ENCODE peak calls at places on chromosomes 12 and 14, in six cellular contexts. S is left ventricle myocardium inferior, T is hepatocyte, O is ascending aorta, V is stomach, N is thoracic aorta. F is an unnamed sample.

GRCh38 chr12:67271976-67272375 is 2.8 kb downstream of the CAND1 start:
- DNase-seq in S (no peak), V (no peak), O (no peak), T (no peak), N (no peak), F (no peak)

GRCh38 chr14:55715889-55716288 is 135.9 kb downstream of the KTN1 start:
- DNase-seq in V (no peak), S (no peak), O (no peak), T (peak; percentile 13), N (no peak), F (no peak)

GRCh38 chr12:111362687-111363475 is 6.0 kb downstream of the PHETA1 start:
- DNase-seq in V (no peak), N (no peak), T (no peak), O (no peak), S (no peak), F (no peak)

GRCh38 chr14:62710811-62711210 is 334.4 kb downstream of the KCNH5 start:
- DNase-seq in S (no peak), T (no peak), V (no peak), N (no peak), O (no peak), F (no peak)

GRCh38 chr14:103132381-103133212 is 9.3 kb downstream of the TNFAIP2 start:
- DNase-seq in T (no peak), O (no peak), N (no peak), V (no peak), S (no peak), F (no peak)

GRCh38 chr12:121465921-121466799 is 66.2 kb downstream of the RNF34 start:
- DNase-seq in V (peak; percentile 29), S (no peak), T (peak; percentile 50), O (no peak), N (no peak), F (peak; percentile 65)

GRCh38 chr12:132190012-132190755 is 45.9 kb downstream of the NOC4L start:
- DNase-seq in N (no peak), S (no peak), T (peak; percentile 54), O (no peak), V (no peak), F (no peak)

GRCh38 chr12:56150563-56150962 is 1.8 kb upstream of the MYL6B start:
- DNase-seq in V (no peak), N (no peak), S (no peak), O (no peak), T (no peak), F (no peak)

GRCh38 chr12:69091447-69092022 is 147.8 kb upstream of the CPSF6 start:
- DNase-seq in O (no peak), T (no peak), N (no peak), S (no peak), V (no peak), F (no peak)

GRCh38 chr14:103067231-103067954 is 10.0 kb upstream of the CDC42BPB start:
- DNase-seq in S (no peak), V (no peak), T (no peak), N (no peak), O (no peak), F (no peak)

GRCh38 chr12:62930546-62931425 is 4.2 kb downstream of the PPM1H start:
- DNase-seq in N (no peak), T (no peak), V (no peak), S (no peak), O (no peak), F (no peak)

GRCh38 chr14:32594766-32595165 is 265.7 kb downstream of the AKAP6 start:
- DNase-seq in O (no peak), V (no peak), N (no peak), S (no peak), T (no peak), F (no peak)

GRCh38 chr12:70272510-70272909 is 29.3 kb downstream of the CNOT2 start:
- DNase-seq in T (no peak), S (no peak), N (no peak), O (no peak), V (no peak), F (no peak)

GRCh38 chr12:38720661-38721060 is 184.7 kb downstream of the CPNE8 start:
- DNase-seq in S (no peak), V (no peak), T (no peak), N (no peak), O (no peak), F (no peak)

GRCh38 chr14:79467837-79468236 is 743.5 kb downstream of the DIO2 start:
- DNase-seq in N (no peak), S (no peak), T (peak; percentile 40), V (no peak), O (no peak), F (no peak)

GRCh38 chr14:77478029-77478428 is 20.1 kb downstream of the AHSA1 start:
- DNase-seq in S (no peak), N (no peak), V (no peak), T (no peak), O (no peak), F (no peak)

GRCh38 chr14:76880432-76880831 is 54.2 kb downstream of the LRRC74A start:
- DNase-seq in V (no peak), N (no peak), O (no peak), T (no peak), S (no peak), F (no peak)

DNA sequence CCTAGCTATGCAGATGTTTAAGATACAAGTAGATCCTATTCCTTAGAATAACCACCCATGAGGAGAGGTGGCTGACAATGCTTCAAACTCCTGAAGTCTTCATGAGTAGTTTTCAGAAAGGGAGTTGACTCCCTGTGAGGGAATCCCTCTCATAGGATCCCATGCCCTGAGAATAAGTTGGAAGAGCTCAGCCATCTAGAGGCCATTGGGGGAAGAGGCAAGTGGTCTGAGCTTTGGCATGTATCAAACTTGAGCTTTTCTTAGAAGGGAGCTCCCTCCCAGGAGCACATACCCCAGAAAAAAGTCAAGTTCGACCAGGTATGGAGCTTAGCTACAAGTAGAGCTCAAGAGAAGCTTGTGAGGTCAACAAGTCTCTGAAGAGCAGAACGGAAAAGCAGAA is 165.7 kb upstream of the RBM19 start:
- DNase-seq in T (peak; percentile 17), O (no peak), N (no peak), V (no peak), S (no peak), F (no peak)
- TF ChIP-seq CTCF in T (peak; percentile 14), O (no peak), N (no peak), V (no peak), S (peak; percentile 32), F (no peak)

GRCh38 chr14:35144029-35144428 is 21.7 kb downstream of the PRORP start:
- DNase-seq in N (no peak), O (no peak), S (no peak), V (no peak), T (no peak), F (no peak)
- H3K36me3 ChIP-seq in N (peaks cover under 1% of the 10 kb centered on the region), O (peaks cover 7% of the 10 kb centered on the region), S (peaks cover 12% of the 10 kb centered on the region), V (peaks cover 17% of the 10 kb centered on the region), T (no peaks in the 10 kb centered on the region), F (peaks cover 1% of the 10 kb centered on the region)

GRCh38 chr12:33437598-33437997 is 2.0 kb downstream of the SYT10 start:
- DNase-seq in S (no peak), O (no peak), T (no peak), N (no peak), V (no peak), F (no peak)

GRCh38 chr12:33440477-33440876 is 858 bp upstream of the SYT10 start:
- DNase-seq in O (no peak), T (no peak), V (no peak), N (no peak), S (no peak), F (no peak)

GRCh38 chr12:33439587-33440011 is at the start of gene SYT10:
- DNase-seq in T (peak; percentile 39), S (no peak), N (no peak), O (no peak), V (no peak), F (peak; percentile 9)

GRCh38 chr12:33438890-33439586 is 581 bp downstream of the SYT10 start:
- DNase-seq in O (no peak), T (peak; percentile 23), S (no peak), V (no peak), N (no peak), F (peak; percentile 4)

GRCh38 chr12:33438025-33438772 is 1.4 kb downstream of the SYT10 start:
- DNase-seq in V (no peak), N (no peak), S (no peak), O (no peak), T (no peak), F (no peak)
- H3K4me3 ChIP-seq in V (peak overlapping the region; percentile 71), N (no peak overlapping the region), S (peak overlapping the region; percentile 65), O (peak overlapping the region; percentile 54), T (peak overlapping the region; percentile 97), F (no peak overlapping the region)

DNA sequence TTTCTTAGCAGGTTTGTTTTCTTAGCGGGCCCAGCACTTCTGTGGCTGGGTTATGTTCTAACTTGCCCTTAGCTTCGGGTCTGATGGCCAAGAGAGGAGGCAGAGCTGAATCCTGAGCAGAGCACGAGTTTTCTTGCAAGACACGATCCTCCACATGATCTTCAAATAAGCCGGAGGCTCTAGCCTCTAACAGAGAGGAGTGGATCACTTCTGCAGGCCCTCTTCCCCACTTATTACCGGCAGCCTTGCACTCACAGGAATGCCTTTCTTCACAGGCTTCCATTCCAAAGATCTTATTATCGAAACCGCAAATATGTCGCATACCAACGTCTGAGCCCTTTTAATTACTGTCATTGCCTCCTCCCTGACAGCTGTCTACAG is 79.5 kb downstream of the SINHCAF start:
- DNase-seq in V (no peak), N (no peak), S (no peak), O (no peak), T (no peak), F (no peak)
- TF ChIP-seq CTCF in V (no peak), N (no peak), S (no peak), O (no peak), T (no peak), F (no peak)